ENCODE peak calls at places on chromosomes 13 and 19, in six cellular contexts. One of them, this sample, is unnamed.

GRCh38 chr13:21022694-21023325 is 38.6 kb downstream of the LATS2 start:
- DNase-seq in adrenal gland: no peak
- DNase-seq in right atrium auricular region: peak; percentile 13
- DNase-seq in OCI-LY7: no peak
- DNase-seq in heart right ventricle: no peak
- DNase-seq in psoas muscle: no peak
- DNase-seq in this sample: no peak

GRCh38 chr19:54558339-54558738 is 15.3 kb upstream of the LILRA2 start:
- DNase-seq in adrenal gland: no peak
- DNase-seq in right atrium auricular region: no peak
- DNase-seq in OCI-LY7: no peak
- DNase-seq in heart right ventricle: no peak
- DNase-seq in psoas muscle: no peak
- DNase-seq in this sample: no peak

GRCh38 chr13:44052843-44053607 is 173.3 kb downstream of the LACC1 start:
- DNase-seq in adrenal gland: no peak
- DNase-seq in right atrium auricular region: no peak
- DNase-seq in OCI-LY7: no peak
- DNase-seq in heart right ventricle: no peak
- DNase-seq in psoas muscle: no peak
- DNase-seq in this sample: no peak

GRCh38 chr19:52086481-52086880 is 9.1 kb downstream of the ZNF841 start:
- DNase-seq in adrenal gland: no peak
- DNase-seq in right atrium auricular region: no peak
- DNase-seq in OCI-LY7: no peak
- DNase-seq in heart right ventricle: no peak
- DNase-seq in psoas muscle: no peak
- DNase-seq in this sample: no peak

GRCh38 chr19:14118165-14119051 is 846 bp upstream of the PRKACA start:
- DNase-seq in adrenal gland: peak; percentile 82
- DNase-seq in right atrium auricular region: peak; percentile 96
- DNase-seq in OCI-LY7: no peak
- DNase-seq in heart right ventricle: peak; percentile 78
- DNase-seq in psoas muscle: peak; percentile 94
- DNase-seq in this sample: peak; percentile 41

GRCh38 chr19:44848036-44848804 is 2.1 kb downstream of the NECTIN2 start:
- DNase-seq in adrenal gland: peak; percentile 35
- DNase-seq in right atrium auricular region: peak; percentile 68
- DNase-seq in OCI-LY7: no peak
- DNase-seq in heart right ventricle: peak; percentile 48
- DNase-seq in psoas muscle: no peak
- DNase-seq in this sample: no peak

GRCh38 chr13:39410089-39410901 is 192.7 kb downstream of the LHFPL6 start:
- DNase-seq in adrenal gland: no peak
- DNase-seq in right atrium auricular region: no peak
- DNase-seq in OCI-LY7: no peak
- DNase-seq in heart right ventricle: no peak
- DNase-seq in psoas muscle: no peak
- DNase-seq in this sample: peak; percentile 33

GRCh38 chr13:65830411-65831172 is 1399.5 kb downstream of the PCDH9 start:
- DNase-seq in adrenal gland: no peak
- DNase-seq in right atrium auricular region: no peak
- DNase-seq in OCI-LY7: no peak
- DNase-seq in heart right ventricle: no peak
- DNase-seq in psoas muscle: no peak
- DNase-seq in this sample: no peak

GRCh38 chr13:70960841-70961443 is 852.7 kb upstream of the KLHL1 start:
- DNase-seq in adrenal gland: no peak
- DNase-seq in right atrium auricular region: no peak
- DNase-seq in OCI-LY7: peak; percentile 1
- DNase-seq in heart right ventricle: no peak
- DNase-seq in psoas muscle: no peak
- DNase-seq in this sample: no peak

GRCh38 chr13:110714798-110715394 is 1.4 kb downstream of the ING1 start:
- DNase-seq in adrenal gland: peak; percentile 72
- DNase-seq in right atrium auricular region: peak; percentile 66
- DNase-seq in OCI-LY7: peak; percentile 39
- DNase-seq in heart right ventricle: peak; percentile 74
- DNase-seq in psoas muscle: peak; percentile 78
- DNase-seq in this sample: no peak

GRCh38 chr19:31110331-31110730 is 238.9 kb downstream of the TSHZ3 start:
- DNase-seq in adrenal gland: no peak
- DNase-seq in right atrium auricular region: no peak
- DNase-seq in OCI-LY7: no peak
- DNase-seq in heart right ventricle: no peak
- DNase-seq in psoas muscle: no peak
- DNase-seq in this sample: no peak

GRCh38 chr19:14471436-14472187 is 3.5 kb downstream of the PTGER1 start:
- DNase-seq in adrenal gland: no peak
- DNase-seq in right atrium auricular region: no peak
- DNase-seq in OCI-LY7: no peak
- DNase-seq in heart right ventricle: no peak
- DNase-seq in psoas muscle: no peak
- DNase-seq in this sample: no peak

GRCh38 chr13:53075356-53076041 is 46.9 kb downstream of the OLFM4 start:
- DNase-seq in adrenal gland: no peak
- DNase-seq in right atrium auricular region: no peak
- DNase-seq in OCI-LY7: no peak
- DNase-seq in heart right ventricle: no peak
- DNase-seq in psoas muscle: no peak
- DNase-seq in this sample: no peak

GRCh38 chr13:111659236-111659635 is 338.8 kb downstream of the TEX29 start:
- DNase-seq in adrenal gland: no peak
- DNase-seq in right atrium auricular region: no peak
- DNase-seq in OCI-LY7: no peak
- DNase-seq in heart right ventricle: no peak
- DNase-seq in psoas muscle: no peak
- DNase-seq in this sample: no peak

GRCh38 chr19:20964798-20965197 is 41.7 kb downstream of the ZNF85 start:
- DNase-seq in adrenal gland: no peak
- DNase-seq in right atrium auricular region: no peak
- DNase-seq in OCI-LY7: peak; percentile 10
- DNase-seq in heart right ventricle: no peak
- DNase-seq in psoas muscle: no peak
- DNase-seq in this sample: no peak

GRCh38 chr13:27199691-27200090 is 28.1 kb upstream of the USP12 start:
- DNase-seq in adrenal gland: no peak
- DNase-seq in right atrium auricular region: no peak
- DNase-seq in OCI-LY7: no peak
- DNase-seq in heart right ventricle: no peak
- DNase-seq in psoas muscle: no peak
- DNase-seq in this sample: no peak

GRCh38 chr19:45501730-45502014 is 3.4 kb downstream of the PPM1N start:
- DNase-seq in adrenal gland: no peak
- DNase-seq in right atrium auricular region: no peak
- DNase-seq in OCI-LY7: no peak
- DNase-seq in heart right ventricle: no peak
- DNase-seq in psoas muscle: no peak
- DNase-seq in this sample: no peak

GRCh38 chr19:49857061-49857833 is 6.3 kb downstream of the PTOV1 start:
- DNase-seq in adrenal gland: peak; percentile 40
- DNase-seq in right atrium auricular region: no peak
- DNase-seq in OCI-LY7: no peak
- DNase-seq in heart right ventricle: no peak
- DNase-seq in psoas muscle: peak; percentile 48
- DNase-seq in this sample: no peak

GRCh38 chr19:2863818-2864217 is 3.3 kb upstream of the ZNF556 start:
- DNase-seq in adrenal gland: no peak
- DNase-seq in right atrium auricular region: no peak
- DNase-seq in OCI-LY7: no peak
- DNase-seq in heart right ventricle: no peak
- DNase-seq in psoas muscle: no peak
- DNase-seq in this sample: no peak

GRCh38 chr13:29573190-29573589 is 22.3 kb downstream of the SLC7A1 start:
- DNase-seq in adrenal gland: peak; percentile 26
- DNase-seq in right atrium auricular region: no peak
- DNase-seq in OCI-LY7: peak; percentile 23
- DNase-seq in heart right ventricle: no peak
- DNase-seq in psoas muscle: peak; percentile 70
- DNase-seq in this sample: no peak

GRCh38 chr13:79612604-79613003 is 131.6 kb downstream of the NDFIP2 start:
- DNase-seq in adrenal gland: no peak
- DNase-seq in right atrium auricular region: no peak
- DNase-seq in OCI-LY7: no peak
- DNase-seq in heart right ventricle: no peak
- DNase-seq in psoas muscle: no peak
- DNase-seq in this sample: no peak

GRCh38 chr13:112165712-112166111 is 98.8 kb downstream of the SOX1 start:
- DNase-seq in adrenal gland: no peak
- DNase-seq in right atrium auricular region: no peak
- DNase-seq in OCI-LY7: no peak
- DNase-seq in heart right ventricle: no peak
- DNase-seq in psoas muscle: no peak
- DNase-seq in this sample: no peak

GRCh38 chr19:44848805-44849457 is 2.8 kb downstream of the NECTIN2 start:
- DNase-seq in adrenal gland: peak; percentile 67
- DNase-seq in right atrium auricular region: no peak
- DNase-seq in OCI-LY7: no peak
- DNase-seq in heart right ventricle: peak; percentile 37
- DNase-seq in psoas muscle: no peak
- DNase-seq in this sample: no peak

GRCh38 chr13:73618275-73618865 is 515.8 kb downstream of the KLF12 start:
- DNase-seq in adrenal gland: no peak
- DNase-seq in right atrium auricular region: no peak
- DNase-seq in OCI-LY7: no peak
- DNase-seq in heart right ventricle: no peak
- DNase-seq in psoas muscle: no peak
- DNase-seq in this sample: no peak

GRCh38 chr19:2923510-2923909 is 21.3 kb downstream of the ZNF77 start:
- DNase-seq in adrenal gland: no peak
- DNase-seq in right atrium auricular region: no peak
- DNase-seq in OCI-LY7: no peak
- DNase-seq in heart right ventricle: no peak
- DNase-seq in psoas muscle: no peak
- DNase-seq in this sample: peak; percentile 76

GRCh38 chr13:35617420-35617819 is 140.9 kb upstream of the MAB21L1 start:
- DNase-seq in adrenal gland: no peak
- DNase-seq in right atrium auricular region: no peak
- DNase-seq in OCI-LY7: no peak
- DNase-seq in heart right ventricle: no peak
- DNase-seq in psoas muscle: no peak
- DNase-seq in this sample: no peak

GRCh38 chr13:44425041-44425814 is 51.6 kb downstream of the SERP2 start:
- DNase-seq in adrenal gland: no peak
- DNase-seq in right atrium auricular region: no peak
- DNase-seq in OCI-LY7: no peak
- DNase-seq in heart right ventricle: no peak
- DNase-seq in psoas muscle: no peak
- DNase-seq in this sample: no peak

GRCh38 chr13:101875717-101876393 is 423.4 kb downstream of the ITGBL1 start:
- DNase-seq in adrenal gland: no peak
- DNase-seq in right atrium auricular region: no peak
- DNase-seq in OCI-LY7: no peak
- DNase-seq in heart right ventricle: no peak
- DNase-seq in psoas muscle: no peak
- DNase-seq in this sample: no peak

GRCh38 chr13:31367410-31367809 is 167.6 kb downstream of the B3GLCT start:
- DNase-seq in adrenal gland: no peak
- DNase-seq in right atrium auricular region: no peak
- DNase-seq in OCI-LY7: no peak
- DNase-seq in heart right ventricle: no peak
- DNase-seq in psoas muscle: no peak
- DNase-seq in this sample: no peak
- TF ChIP-seq CTCF in adrenal gland: no peak
- TF ChIP-seq CTCF in right atrium auricular region: no peak
- TF ChIP-seq CTCF in OCI-LY7: no peak
- TF ChIP-seq CTCF in heart right ventricle: no peak
- TF ChIP-seq CTCF in psoas muscle: no peak
- TF ChIP-seq CTCF in this sample: no peak

GRCh38 chr13:33229446-33230177 is 55.9 kb downstream of the STARD13 start:
- DNase-seq in adrenal gland: no peak
- DNase-seq in right atrium auricular region: no peak
- DNase-seq in OCI-LY7: no peak
- DNase-seq in heart right ventricle: peak; percentile 50
- DNase-seq in psoas muscle: no peak
- DNase-seq in this sample: peak; percentile 72
- H3K36me3 ChIP-seq in adrenal gland: no peaks in the 10 kb centered on the region
- H3K36me3 ChIP-seq in right atrium auricular region: peaks cover 13% of the 10 kb centered on the region
- H3K36me3 ChIP-seq in OCI-LY7: no peaks in the 10 kb centered on the region
- H3K36me3 ChIP-seq in heart right ventricle: no peaks in the 10 kb centered on the region
- H3K36me3 ChIP-seq in psoas muscle: no peaks in the 10 kb centered on the region
- H3K36me3 ChIP-seq in this sample: peaks cover 6% of the 10 kb centered on the region

DNA sequence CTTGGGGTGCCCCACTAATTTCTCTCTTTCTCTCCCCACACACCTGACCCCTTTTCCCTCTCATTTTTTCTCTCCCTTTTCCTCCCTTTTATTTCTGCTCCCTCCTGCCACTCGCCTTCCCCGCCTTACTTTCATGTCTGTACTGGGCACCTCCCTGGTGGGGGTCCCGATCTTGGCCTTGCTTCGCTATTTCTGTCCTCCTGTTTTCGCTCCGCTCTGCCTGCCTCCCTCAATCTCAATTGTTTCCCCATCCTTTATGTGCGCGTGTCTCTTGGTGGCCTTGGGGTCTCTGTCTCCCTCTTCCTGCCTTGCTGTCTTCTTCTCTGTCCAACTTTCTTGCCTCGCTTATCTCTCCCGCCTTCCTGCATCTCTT is 3.8 kb downstream of the GRIN2D start:
- DNase-seq in adrenal gland: no peak
- DNase-seq in right atrium auricular region: no peak
- DNase-seq in OCI-LY7: no peak
- DNase-seq in heart right ventricle: no peak
- DNase-seq in psoas muscle: no peak
- DNase-seq in this sample: no peak
- H3K4me3 ChIP-seq in adrenal gland: no peak overlapping the region
- H3K4me3 ChIP-seq in right atrium auricular region: no peak overlapping the region
- H3K4me3 ChIP-seq in OCI-LY7: no peak overlapping the region
- H3K4me3 ChIP-seq in heart right ventricle: peak overlapping the region; percentile 43
- H3K4me3 ChIP-seq in psoas muscle: no peak overlapping the region
- H3K4me3 ChIP-seq in this sample: peak overlapping the region; percentile 60

GRCh38 chr19:17511724-17512573 is 500 bp downstream of the PGLS start:
- DNase-seq in adrenal gland: peak; percentile 86
- DNase-seq in right atrium auricular region: peak; percentile 83
- DNase-seq in OCI-LY7: peak; percentile 80
- DNase-seq in heart right ventricle: peak; percentile 93
- DNase-seq in psoas muscle: peak; percentile 96
- DNase-seq in this sample: no peak
- TF ChIP-seq CTCF in adrenal gland: peak; percentile 26
- TF ChIP-seq CTCF in right atrium auricular region: peak; percentile 61
- TF ChIP-seq CTCF in OCI-LY7: peak; percentile 51
- TF ChIP-seq CTCF in heart right ventricle: no peak
- TF ChIP-seq CTCF in psoas muscle: peak; percentile 15
- TF ChIP-seq CTCF in this sample: peak; percentile 47

GRCh38 chr13:23347601-23348000 is 85.9 kb downstream of the SACS start:
- DNase-seq in adrenal gland: no peak
- DNase-seq in right atrium auricular region: no peak
- DNase-seq in OCI-LY7: no peak
- DNase-seq in heart right ventricle: no peak
- DNase-seq in psoas muscle: no peak
- DNase-seq in this sample: no peak
- H3K36me3 ChIP-seq in adrenal gland: no peaks in the 10 kb centered on the region
- H3K36me3 ChIP-seq in right atrium auricular region: no peaks in the 10 kb centered on the region
- H3K36me3 ChIP-seq in OCI-LY7: peaks cover 4% of the 10 kb centered on the region
- H3K36me3 ChIP-seq in heart right ventricle: no peaks in the 10 kb centered on the region
- H3K36me3 ChIP-seq in psoas muscle: peaks cover 37% of the 10 kb centered on the region
- H3K36me3 ChIP-seq in this sample: peaks cover 2% of the 10 kb centered on the region